ENCODE peak calls at places on chromosomes 12 and 14, in four cellular contexts. One of them, this sample, is unnamed. For H3K9me3, the result is how much of the 10 kb centered on the place peaks cover.

GRCh38 chr14:51860164-51860835 is at the start of gene GNG2:
- DNase-seq in MM.1S: peak
- DNase-seq in Panc1: no peak
- DNase-seq in Caco-2: peak
- DNase-seq in this sample: peak

GRCh38 chr12:49577589-49578315 is 9.8 kb upstream of the MCRS1 start:
- DNase-seq in MM.1S: no peak
- DNase-seq in Panc1: no peak
- DNase-seq in Caco-2: no peak
- DNase-seq in this sample: no peak

GRCh38 chr12:42273706-42274105 is 35.7 kb upstream of the YAF2 start:
- DNase-seq in MM.1S: no peak
- DNase-seq in Panc1: no peak
- DNase-seq in Caco-2: no peak
- DNase-seq in this sample: no peak

GRCh38 chr12:23931176-23931575 is 18.3 kb downstream of the SOX5 start:
- DNase-seq in MM.1S: no peak
- DNase-seq in Panc1: no peak
- DNase-seq in Caco-2: no peak
- DNase-seq in this sample: no peak

GRCh38 chr14:99862111-99862510 is 68.9 kb downstream of the EML1 start:
- DNase-seq in MM.1S: no peak
- DNase-seq in Panc1: no peak
- DNase-seq in Caco-2: no peak
- DNase-seq in this sample: no peak

GRCh38 chr14:60650382-60650961 is 1.2 kb upstream of the SIX1 start:
- DNase-seq in MM.1S: no peak
- DNase-seq in Panc1: no peak
- DNase-seq in Caco-2: peak
- DNase-seq in this sample: no peak

GRCh38 chr14:59869381-59870255 is 958 bp downstream of the RTN1 start:
- DNase-seq in MM.1S: no peak
- DNase-seq in Panc1: no peak
- DNase-seq in Caco-2: no peak
- DNase-seq in this sample: no peak

GRCh38 chr14:52951730-52952481 is 1.1 kb upstream of the FERMT2 start:
- DNase-seq in MM.1S: no peak
- DNase-seq in Panc1: peak
- DNase-seq in Caco-2: peak
- DNase-seq in this sample: peak

GRCh38 chr12:52378091-52378490 is 7.4 kb downstream of the KRT84 start:
- DNase-seq in MM.1S: no peak
- DNase-seq in Panc1: no peak
- DNase-seq in Caco-2: no peak
- DNase-seq in this sample: no peak

GRCh38 chr12:998020-998874 is 7.2 kb downstream of the ERC1 start:
- DNase-seq in MM.1S: peak
- DNase-seq in Panc1: no peak
- DNase-seq in Caco-2: peak
- DNase-seq in this sample: no peak

GRCh38 chr12:100826323-100826722 is 31.7 kb downstream of the ANO4 start:
- DNase-seq in MM.1S: peak
- DNase-seq in Panc1: no peak
- DNase-seq in Caco-2: peak
- DNase-seq in this sample: peak

GRCh38 chr14:32967421-32967820 is 28.7 kb downstream of the NPAS3 start:
- DNase-seq in MM.1S: no peak
- DNase-seq in Panc1: no peak
- DNase-seq in Caco-2: no peak
- DNase-seq in this sample: no peak

GRCh38 chr12:113698505-113698858 is 226.8 kb upstream of the LHX5 start:
- DNase-seq in MM.1S: no peak
- DNase-seq in Panc1: no peak
- DNase-seq in Caco-2: no peak
- DNase-seq in this sample: no peak

GRCh38 chr12:103771466-103771865 is 69.6 kb downstream of the NT5DC3 start:
- DNase-seq in MM.1S: no peak
- DNase-seq in Panc1: no peak
- DNase-seq in Caco-2: peak
- DNase-seq in this sample: peak

GRCh38 chr14:53003776-53004175 is 52.9 kb upstream of the FERMT2 start:
- DNase-seq in MM.1S: no peak
- DNase-seq in Panc1: no peak
- DNase-seq in Caco-2: no peak
- DNase-seq in this sample: no peak

GRCh38 chr14:102914474-102915291 is 7.8 kb upstream of the AMN start:
- DNase-seq in MM.1S: no peak
- DNase-seq in Panc1: no peak
- DNase-seq in Caco-2: no peak
- DNase-seq in this sample: no peak

GRCh38 chr14:104650057-104650980 is 39.1 kb upstream of the INF2 start:
- DNase-seq in MM.1S: no peak
- DNase-seq in Panc1: no peak
- DNase-seq in Caco-2: peak
- DNase-seq in this sample: peak

GRCh38 chr12:89383235-89384049 is 31.1 kb upstream of the DUSP6 start:
- DNase-seq in MM.1S: no peak
- DNase-seq in Panc1: no peak
- DNase-seq in Caco-2: peak
- DNase-seq in this sample: peak

GRCh38 chr12:2095878-2096277 is 43.1 kb downstream of the CACNA1C start:
- DNase-seq in MM.1S: no peak
- DNase-seq in Panc1: no peak
- DNase-seq in Caco-2: no peak
- DNase-seq in this sample: no peak

GRCh38 chr12:1553987-1554982 is 40.1 kb downstream of the FBXL14 start:
- DNase-seq in MM.1S: peak
- DNase-seq in Panc1: no peak
- DNase-seq in Caco-2: no peak
- DNase-seq in this sample: no peak

GRCh38 chr14:60655898-60656754 is 6.8 kb upstream of the SIX1 start:
- DNase-seq in MM.1S: no peak
- DNase-seq in Panc1: no peak
- DNase-seq in Caco-2: no peak
- DNase-seq in this sample: peak

GRCh38 chr12:4855121-4855924 is 54.4 kb upstream of the KCNA1 start:
- DNase-seq in MM.1S: peak
- DNase-seq in Panc1: peak
- DNase-seq in Caco-2: peak
- DNase-seq in this sample: peak

GRCh38 chr12:103986823-103987222 is 21.2 kb downstream of the TDG start:
- DNase-seq in MM.1S: no peak
- DNase-seq in Panc1: no peak
- DNase-seq in Caco-2: no peak
- DNase-seq in this sample: peak

GRCh38 chr12:45290218-45290609 is 74.3 kb downstream of the ANO6 start:
- DNase-seq in MM.1S: no peak
- DNase-seq in Panc1: no peak
- DNase-seq in Caco-2: no peak
- DNase-seq in this sample: peak

GRCh38 chr14:69259531-69260245 is at the start of gene GALNT16:
- DNase-seq in MM.1S: no peak
- DNase-seq in Panc1: no peak
- DNase-seq in Caco-2: peak
- DNase-seq in this sample: peak

GRCh38 chr14:94770251-94770749 is 387 bp upstream of the GSC start:
- DNase-seq in MM.1S: no peak
- DNase-seq in Panc1: no peak
- DNase-seq in Caco-2: no peak
- DNase-seq in this sample: no peak

GRCh38 chr12:109541412-109541725 is 31.9 kb downstream of the MMAB start:
- DNase-seq in MM.1S: no peak
- DNase-seq in Panc1: no peak
- DNase-seq in Caco-2: no peak
- DNase-seq in this sample: no peak

GRCh38 chr12:95605087-95605486 is 53.8 kb upstream of the USP44 start:
- DNase-seq in MM.1S: no peak
- DNase-seq in Panc1: no peak
- DNase-seq in Caco-2: no peak
- DNase-seq in this sample: peak

GRCh38 chr12:94553130-94553519 is 93.5 kb upstream of the CEP83 start:
- DNase-seq in MM.1S: no peak
- DNase-seq in Panc1: no peak
- DNase-seq in Caco-2: no peak
- DNase-seq in this sample: peak

GRCh38 chr12:22974865-22975264 is 349.9 kb downstream of the ETNK1 start:
- DNase-seq in MM.1S: no peak
- DNase-seq in Panc1: no peak
- DNase-seq in Caco-2: no peak
- DNase-seq in this sample: peak

GRCh38 chr12:67220065-67220464 is 49.1 kb upstream of the CAND1 start:
- DNase-seq in MM.1S: no peak
- DNase-seq in Panc1: no peak
- DNase-seq in Caco-2: peak
- DNase-seq in this sample: no peak

GRCh38 chr14:70595443-70596185 is 4.8 kb downstream of the MED6 start:
- DNase-seq in MM.1S: no peak
- DNase-seq in Panc1: no peak
- DNase-seq in Caco-2: no peak
- DNase-seq in this sample: no peak

GRCh38 chr12:122064780-122065588 is 13.6 kb upstream of the MLXIP start:
- DNase-seq in MM.1S: no peak
- DNase-seq in Panc1: no peak
- DNase-seq in Caco-2: peak
- DNase-seq in this sample: peak

GRCh38 chr12:106227641-106228319 is 20.0 kb downstream of the CKAP4 start:
- DNase-seq in MM.1S: no peak
- DNase-seq in Panc1: no peak
- DNase-seq in Caco-2: peak
- DNase-seq in this sample: peak

GRCh38 chr12:47838286-47838931 is 18.7 kb upstream of the HDAC7 start:
- DNase-seq in MM.1S: no peak
- DNase-seq in Panc1: no peak
- DNase-seq in Caco-2: peak
- DNase-seq in this sample: peak

GRCh38 chr12:83850531-83850930 is 1062.1 kb downstream of the SLC6A15 start:
- DNase-seq in MM.1S: no peak
- DNase-seq in Panc1: no peak
- DNase-seq in Caco-2: no peak
- DNase-seq in this sample: no peak

GRCh38 chr12:120573560-120573959 is 7.6 kb downstream of the POP5 start:
- DNase-seq in MM.1S: no peak
- DNase-seq in Panc1: no peak
- DNase-seq in Caco-2: no peak
- DNase-seq in this sample: no peak

DNA sequence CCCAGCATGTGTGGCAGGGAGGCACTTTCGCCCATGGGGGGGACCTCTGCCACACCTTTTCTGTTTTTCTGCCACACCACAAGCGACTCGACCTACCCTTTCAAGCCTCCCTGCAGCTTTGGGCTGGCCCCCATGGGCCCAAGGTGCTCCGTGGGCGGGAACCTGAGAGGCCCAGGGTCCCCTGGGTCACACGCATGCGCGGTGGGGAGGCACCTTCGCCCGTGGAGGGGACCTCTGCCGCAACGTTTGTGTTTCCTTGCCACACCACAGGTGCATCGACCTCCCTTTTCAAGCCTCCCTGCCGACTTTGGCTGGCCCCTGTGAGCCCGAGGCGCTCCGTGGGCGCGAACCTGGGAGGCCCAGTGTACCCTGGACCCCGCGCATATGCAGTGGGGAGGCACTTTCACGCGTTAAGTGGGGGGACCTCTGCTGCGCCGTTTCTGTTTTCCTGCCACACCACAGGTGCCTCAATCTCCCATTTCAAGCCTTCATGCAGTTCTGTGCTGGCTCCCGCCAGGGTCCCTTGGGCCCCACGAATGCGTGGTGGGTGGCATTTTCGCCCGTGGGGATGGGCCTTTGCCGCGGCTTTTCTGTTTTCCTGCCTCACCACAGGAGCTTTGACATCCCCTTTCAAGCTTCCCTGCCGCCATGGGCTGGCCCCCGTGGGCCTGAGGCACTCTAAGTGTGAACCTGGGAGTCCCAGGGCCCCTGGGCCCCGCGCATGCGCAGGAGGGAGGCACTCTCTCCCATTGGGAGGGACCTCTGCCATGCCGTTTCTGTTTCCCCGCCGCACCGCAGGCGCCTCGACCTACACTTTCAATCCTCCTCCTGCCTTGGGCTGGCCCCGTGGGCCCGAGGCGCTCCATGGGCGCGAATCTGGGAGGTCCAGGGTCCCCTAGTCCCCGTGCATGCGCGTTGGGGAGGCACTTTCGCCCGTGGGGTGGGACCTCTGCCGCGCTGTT is 332.2 kb downstream of the ALG10 start:
- DNase-seq in MM.1S: no peak
- DNase-seq in Panc1: no peak
- DNase-seq in Caco-2: peak
- DNase-seq in this sample: no peak
- H3K9me3 ChIP-seq in MM.1S: under half
- H3K9me3 ChIP-seq in Panc1: under half
- H3K9me3 ChIP-seq in Caco-2: under half
- H3K9me3 ChIP-seq in this sample: under half

GRCh38 chr14:105879867-105880561 is 353.6 kb downstream of the TMEM121 start:
- DNase-seq in MM.1S: no peak
- DNase-seq in Panc1: no peak
- DNase-seq in Caco-2: no peak
- DNase-seq in this sample: no peak
- H3K9me3 ChIP-seq in MM.1S: under half
- H3K9me3 ChIP-seq in Panc1: under half
- H3K9me3 ChIP-seq in Caco-2: under half
- H3K9me3 ChIP-seq in this sample: under half

GRCh38 chr12:131047789-131048610 is 94.3 kb downstream of the ADGRD1 start:
- DNase-seq in MM.1S: no peak
- DNase-seq in Panc1: no peak
- DNase-seq in Caco-2: no peak
- DNase-seq in this sample: no peak
- H3K9me3 ChIP-seq in MM.1S: under half
- H3K9me3 ChIP-seq in Panc1: under half
- H3K9me3 ChIP-seq in Caco-2: under half
- H3K9me3 ChIP-seq in this sample: under half

DNA sequence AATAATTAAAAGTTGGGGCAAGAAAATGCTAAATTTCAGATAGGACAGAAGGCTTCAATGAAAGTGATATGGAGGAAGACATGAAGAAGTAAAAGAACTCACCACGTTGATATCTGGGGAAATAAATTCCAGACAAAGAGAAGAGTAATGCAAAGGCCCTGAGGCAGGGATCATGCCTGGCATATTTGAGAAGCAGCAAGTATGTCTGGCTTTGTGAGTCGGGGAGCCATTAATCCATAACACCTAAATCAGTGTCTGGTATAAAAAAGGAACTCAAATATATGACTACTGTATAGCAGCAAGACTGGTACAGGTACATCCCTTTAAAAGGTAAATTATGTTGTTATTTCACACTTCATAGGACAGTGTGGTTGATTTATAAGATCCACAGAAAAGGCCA is 16.4 kb downstream of the BAZ1A start:
- DNase-seq in MM.1S: no peak
- DNase-seq in Panc1: no peak
- DNase-seq in Caco-2: no peak
- DNase-seq in this sample: no peak
- H3K9me3 ChIP-seq in MM.1S: under half
- H3K9me3 ChIP-seq in Panc1: under half
- H3K9me3 ChIP-seq in Caco-2: under half
- H3K9me3 ChIP-seq in this sample: under half

GRCh38 chr12:38056701-38057689 is 259.6 kb upstream of the ALG10B start:
- DNase-seq in MM.1S: no peak
- DNase-seq in Panc1: peak
- DNase-seq in Caco-2: no peak
- DNase-seq in this sample: no peak
- H3K9me3 ChIP-seq in MM.1S: under half
- H3K9me3 ChIP-seq in Panc1: under half
- H3K9me3 ChIP-seq in Caco-2: under half
- H3K9me3 ChIP-seq in this sample: under half

GRCh38 chr14:19874842-19875241 is at the start of gene OR4K2:
- DNase-seq in MM.1S: no peak
- DNase-seq in Panc1: no peak
- DNase-seq in Caco-2: no peak
- DNase-seq in this sample: no peak
- H3K9me3 ChIP-seq in MM.1S: under half
- H3K9me3 ChIP-seq in Panc1: under half
- H3K9me3 ChIP-seq in Caco-2: under half
- H3K9me3 ChIP-seq in this sample: under half